ENCODE peak calls at places on chromosome 22, in ten cellular contexts. Z is endothelial cell; Q is M059J; T is dermis blood vessel endothelial cell; J is NCI-H1092 treated with DMSO at 0.1 percent for 48 hours; R is NCI-H1417 treated with DMSO at 0.1 percent for 48 hours; Y is AG10803; E is activated T-cell treated with anti-CD3 and anti-CD28 coated beads, Interleukin-2, amount 50 U/mL, for 72 hours; F is activated CD8-positive, alpha-beta T cell treated with anti-CD3 and anti-CD28 coated beads, Interleukin-2, amount 10 ng/mL, durations not matched to agents 7 days and 5 days; V is erythroblast. A is an unnamed sample.

GRCh38 chr22:37189011-37189466 is 992 bp upstream of the C1QTNF6 start:
- DNase-seq in Z (no peak), Q (peak; percentile 52), T (peak; percentile 91), J (no peak), R (no peak), Y (peak; percentile 39), E (no peak), F (no peak), V (no peak), A (no peak)

GRCh38 chr22:23178512-23179254 is 1.6 kb upstream of the BCR start:
- DNase-seq in Z (peak; percentile 81), Q (peak; percentile 38), T (peak; percentile 84), J (peak; percentile 65), R (no peak), Y (peak; percentile 34), E (peak; percentile 62), F (peak; percentile 69), V (peak; percentile 30), A (peak; percentile 58)

GRCh38 chr22:40452730-40453487 is 82.5 kb downstream of the SGSM3 start:
- DNase-seq in Z (no peak), Q (no peak), T (peak; percentile 33), J (no peak), R (no peak), Y (no peak), E (no peak), F (no peak), V (no peak), A (no peak)

GRCh38 chr22:39089928-39090327 is 7.1 kb upstream of the APOBEC3H start:
- DNase-seq in Z (no peak), Q (peak; percentile 23), T (no peak), J (no peak), R (no peak), Y (no peak), E (no peak), F (no peak), V (no peak), A (no peak)

GRCh38 chr22:30438559-30438958 is 13.0 kb downstream of the MTFP1 start:
- DNase-seq in Z (no peak), Q (no peak), T (no peak), J (no peak), R (no peak), Y (no peak), E (no peak), F (no peak), V (peak; percentile 48), A (no peak)

GRCh38 chr22:32430352-32430751 is 18.3 kb upstream of the RTCB start:
- DNase-seq in Z (no peak), Q (no peak), T (no peak), J (no peak), R (no peak), Y (no peak), E (no peak), F (no peak), V (no peak), A (no peak)

GRCh38 chr22:32205974-32206773 is 1.3 kb upstream of the RFPL2 start:
- DNase-seq in Z (peak; percentile 38), Q (no peak), T (no peak), J (no peak), R (no peak), Y (no peak), E (no peak), F (no peak), V (no peak), A (no peak)

GRCh38 chr22:50356186-50356585 is 13.1 kb downstream of the PPP6R2 start:
- DNase-seq in Z (no peak), Q (no peak), T (no peak), J (no peak), R (no peak), Y (no peak), E (no peak), F (no peak), V (no peak), A (no peak)

GRCh38 chr22:37569009-37569920 is 9.0 kb downstream of the CDC42EP1 start:
- DNase-seq in Z (no peak), Q (peak; percentile 10), T (no peak), J (no peak), R (no peak), Y (no peak), E (no peak), F (no peak), V (no peak), A (no peak)

GRCh38 chr22:31089101-31090100 is 8.3 kb downstream of the SMTN start:
- DNase-seq in Z (peak; percentile 51), Q (no peak), T (peak; percentile 66), J (peak; percentile 8), R (no peak), Y (no peak), E (peak; percentile 29), F (peak; percentile 43), V (peak; percentile 52), A (peak; percentile 36)

A was measured in EL.